ENCODE peak calls at places on chromosomes 3 and 15, in five cellular contexts. S is mucosa of gallbladder, T is NT2/D1, D is ELR, I is EL. Z is an unnamed sample.

GRCh38 chr3:16192176-16192811 is 17.8 kb downstream of the GALNT15 start:
- DNase-seq in S (no peak), T (no peak), D (no peak), I (no peak), Z (no peak)

GRCh38 chr3:183975981-183976662 is 41.6 kb downstream of the ABCC5 start:
- DNase-seq in S (no peak), T (no peak), D (peak), I (peak), Z (no peak)

GRCh38 chr3:39378957-39379777 is 4.0 kb upstream of the SLC25A38 start:
- DNase-seq in S (peak), T (no peak), D (no peak), I (no peak), Z (no peak)

GRCh38 chr3:33377489-33377888 is 62.7 kb downstream of the UBP1 start:
- DNase-seq in S (no peak), T (no peak), D (no peak), I (no peak), Z (no peak)

GRCh38 chr3:109188726-109189125 is 52.2 kb downstream of the C3orf85 start:
- DNase-seq in S (peak), T (no peak), D (no peak), I (no peak), Z (no peak)

GRCh38 chr15:52334491-52335160 is 39.0 kb upstream of the MYO5C start:
- DNase-seq in S (no peak), T (no peak), D (peak), I (peak), Z (no peak)

GRCh38 chr3:128478576-128479506 is 12.2 kb upstream of the DNAJB8 start:
- DNase-seq in S (no peak), T (no peak), D (no peak), I (no peak), Z (no peak)

GRCh38 chr15:63446260-63446659 is 58.1 kb upstream of the USP3 start:
- DNase-seq in S (no peak), T (no peak), D (no peak), I (no peak), Z (no peak)

GRCh38 chr3:64224826-64225606 is at the start of gene PRICKLE2:
- DNase-seq in S (peak), T (peak), D (peak), I (peak), Z (peak)

GRCh38 chr3:52346623-52347530 is 30.8 kb downstream of the DNAH1 start:
- DNase-seq in S (no peak), T (no peak), D (peak), I (peak), Z (no peak)

GRCh38 chr3:147393261-147393964 is 12.9 kb downstream of the ZIC4 start:
- DNase-seq in S (no peak), T (no peak), D (peak), I (peak), Z (no peak)

GRCh38 chr3:27533718-27534578 is 49.8 kb upstream of the SLC4A7 start:
- DNase-seq in S (peak), T (peak), D (peak), I (peak), Z (peak)

GRCh38 chr3:37992271-37993066 is 1.9 kb downstream of the VILL start:
- DNase-seq in S (peak), T (no peak), D (no peak), I (no peak), Z (no peak)

GRCh38 chr3:15241341-15241740 is 35.3 kb downstream of the CAPN7 start:
- DNase-seq in S (no peak), T (peak), D (peak), I (peak), Z (no peak)

GRCh38 chr3:36876181-36876936 is 68.5 kb downstream of the TRANK1 start:
- DNase-seq in S (no peak), T (no peak), D (no peak), I (no peak), Z (no peak)

GRCh38 chr3:185992801-185993467 is 55.1 kb upstream of the TRA2B start:
- DNase-seq in S (no peak), T (no peak), D (peak), I (peak), Z (no peak)

GRCh38 chr3:10419637-10420232 is 85.7 kb downstream of the ATP2B2 start:
- DNase-seq in S (no peak), T (no peak), D (peak), I (peak), Z (no peak)

GRCh38 chr3:43866529-43867353 is 176.0 kb downstream of the ABHD5 start:
- DNase-seq in S (no peak), T (no peak), D (peak), I (peak), Z (no peak)

GRCh38 chr15:67533873-67534272 is 8.6 kb upstream of the MAP2K5 start:
- DNase-seq in S (no peak), T (no peak), D (no peak), I (no peak), Z (no peak)

GRCh38 chr3:135756016-135756695 is 209.4 kb upstream of the PPP2R3A start:
- DNase-seq in S (no peak), T (no peak), D (no peak), I (no peak), Z (no peak)

GRCh38 chr3:51686512-51687215 is 15.6 kb downstream of the TEX264 start:
- DNase-seq in S (peak), T (no peak), D (peak), I (peak), Z (peak)

GRCh38 chr15:75545066-75545465 is 34.0 kb downstream of the PTPN9 start:
- DNase-seq in S (no peak), T (no peak), D (no peak), I (no peak), Z (no peak)

GRCh38 chr15:50182233-50183013 is 427 bp downstream of the SLC27A2 start:
- DNase-seq in S (no peak), T (no peak), D (peak), I (peak), Z (peak)

GRCh38 chr3:110697961-110698360 is 373.7 kb upstream of the NECTIN3 start:
- DNase-seq in S (no peak), T (no peak), D (no peak), I (peak), Z (no peak)

GRCh38 chr15:74417230-74417629 is 16.5 kb downstream of the SEMA7A start:
- DNase-seq in S (no peak), T (no peak), D (peak), I (peak), Z (no peak)

GRCh38 chr3:49339947-49340800 is at the start of gene USP4:
- DNase-seq in S (peak), T (peak), D (peak), I (peak), Z (peak)

GRCh38 chr3:164526250-164526649 is 552.0 kb downstream of the SI start:
- DNase-seq in S (no peak), T (no peak), D (no peak), I (no peak), Z (no peak)

GRCh38 chr3:123678108-123678511 is 93.3 kb upstream of the HACD2 start:
- DNase-seq in S (no peak), T (no peak), D (peak), I (peak), Z (no peak)

GRCh38 chr3:122052968-122053367 is 2.2 kb upstream of the CD86 start:
- DNase-seq in S (no peak), T (no peak), D (no peak), I (no peak), Z (no peak)

GRCh38 chr3:185297867-185298266 is 44.0 kb upstream of the EHHADH start:
- DNase-seq in S (no peak), T (no peak), D (no peak), I (no peak), Z (no peak)

GRCh38 chr3:171251842-171252241 is 208.4 kb downstream of the TNIK start:
- DNase-seq in S (no peak), T (no peak), D (no peak), I (no peak), Z (no peak)

Z was measured in ureter.